ENCODE peak calls at places on chromosomes 16 and 17, in six cellular contexts. One of them, this sample, is unnamed.

GRCh38 chr17:39167492-39167891 is 1.5 kb upstream of the ARL5C start:
- DNase-seq in heart left ventricle: peak
- DNase-seq in adrenal gland: no peak
- DNase-seq in left ventricle myocardium inferior: peak
- DNase-seq in body of pancreas: peak
- DNase-seq in thoracic aorta: no peak
- DNase-seq in this sample: no peak

GRCh38 chr17:51045616-51046526 is 74.8 kb downstream of the SPAG9 start:
- DNase-seq in heart left ventricle: no peak
- DNase-seq in thoracic aorta: no peak
- DNase-seq in body of pancreas: no peak
- DNase-seq in left ventricle myocardium inferior: no peak
- DNase-seq in adrenal gland: no peak
- DNase-seq in this sample: no peak

GRCh38 chr17:34895388-34895787 is 65.9 kb downstream of the CCT6B start:
- DNase-seq in left ventricle myocardium inferior: no peak
- DNase-seq in body of pancreas: no peak
- DNase-seq in heart left ventricle: no peak
- DNase-seq in adrenal gland: no peak
- DNase-seq in thoracic aorta: no peak
- DNase-seq in this sample: no peak

GRCh38 chr17:50147841-50148225 is 2.6 kb downstream of the PPP1R9B start:
- DNase-seq in thoracic aorta: no peak
- DNase-seq in body of pancreas: peak
- DNase-seq in left ventricle myocardium inferior: no peak
- DNase-seq in heart left ventricle: no peak
- DNase-seq in adrenal gland: no peak
- DNase-seq in this sample: peak

GRCh38 chr17:17837380-17837821 is 615 bp upstream of the SREBF1 start:
- DNase-seq in body of pancreas: peak
- DNase-seq in left ventricle myocardium inferior: no peak
- DNase-seq in adrenal gland: peak
- DNase-seq in thoracic aorta: no peak
- DNase-seq in heart left ventricle: peak
- DNase-seq in this sample: no peak

GRCh38 chr17:27821318-27821717 is 21.0 kb upstream of the NOS2 start:
- DNase-seq in body of pancreas: no peak
- DNase-seq in thoracic aorta: no peak
- DNase-seq in adrenal gland: no peak
- DNase-seq in heart left ventricle: no peak
- DNase-seq in left ventricle myocardium inferior: no peak
- DNase-seq in this sample: no peak

GRCh38 chr16:23398987-23399805 is 53.8 kb downstream of the COG7 start:
- DNase-seq in heart left ventricle: peak
- DNase-seq in body of pancreas: no peak
- DNase-seq in thoracic aorta: no peak
- DNase-seq in adrenal gland: no peak
- DNase-seq in left ventricle myocardium inferior: peak
- DNase-seq in this sample: no peak

GRCh38 chr17:13407381-13407780 is 194.3 kb downstream of the HS3ST3A1 start:
- DNase-seq in heart left ventricle: no peak
- DNase-seq in body of pancreas: no peak
- DNase-seq in left ventricle myocardium inferior: no peak
- DNase-seq in adrenal gland: no peak
- DNase-seq in thoracic aorta: no peak
- DNase-seq in this sample: no peak

GRCh38 chr17:17416007-17416399 is 60.8 kb upstream of the MED9 start:
- DNase-seq in left ventricle myocardium inferior: no peak
- DNase-seq in thoracic aorta: no peak
- DNase-seq in adrenal gland: peak
- DNase-seq in body of pancreas: peak
- DNase-seq in heart left ventricle: no peak
- DNase-seq in this sample: no peak

GRCh38 chr17:48646183-48647102 is 20.3 kb upstream of the HOXB9 start:
- DNase-seq in left ventricle myocardium inferior: no peak
- DNase-seq in body of pancreas: no peak
- DNase-seq in adrenal gland: no peak
- DNase-seq in thoracic aorta: no peak
- DNase-seq in heart left ventricle: no peak
- DNase-seq in this sample: peak

GRCh38 chr17:79842656-79843474 is 3.6 kb upstream of the CBX4 start:
- DNase-seq in adrenal gland: no peak
- DNase-seq in left ventricle myocardium inferior: no peak
- DNase-seq in body of pancreas: no peak
- DNase-seq in heart left ventricle: no peak
- DNase-seq in thoracic aorta: no peak
- DNase-seq in this sample: peak

GRCh38 chr16:75109732-75110243 is 6.8 kb downstream of the LDHD start:
- DNase-seq in left ventricle myocardium inferior: peak
- DNase-seq in body of pancreas: peak
- DNase-seq in heart left ventricle: peak
- DNase-seq in adrenal gland: peak
- DNase-seq in thoracic aorta: no peak
- DNase-seq in this sample: peak

GRCh38 chr17:38733315-38734234 is 3.4 kb downstream of the CISD3 start:
- DNase-seq in heart left ventricle: no peak
- DNase-seq in thoracic aorta: no peak
- DNase-seq in left ventricle myocardium inferior: no peak
- DNase-seq in body of pancreas: peak
- DNase-seq in adrenal gland: peak
- DNase-seq in this sample: no peak

GRCh38 chr16:89485701-89486246 is 4.6 kb downstream of the ANKRD11 start:
- DNase-seq in adrenal gland: no peak
- DNase-seq in left ventricle myocardium inferior: no peak
- DNase-seq in heart left ventricle: no peak
- DNase-seq in body of pancreas: no peak
- DNase-seq in thoracic aorta: no peak
- DNase-seq in this sample: no peak

GRCh38 chr16:12866981-12867551 is 34.3 kb upstream of the SHISA9 start:
- DNase-seq in thoracic aorta: no peak
- DNase-seq in heart left ventricle: no peak
- DNase-seq in body of pancreas: no peak
- DNase-seq in left ventricle myocardium inferior: no peak
- DNase-seq in adrenal gland: no peak
- DNase-seq in this sample: no peak

GRCh38 chr17:73902416-73903181 is 258.4 kb upstream of the SDK2 start:
- DNase-seq in thoracic aorta: no peak
- DNase-seq in heart left ventricle: no peak
- DNase-seq in body of pancreas: no peak
- DNase-seq in adrenal gland: no peak
- DNase-seq in left ventricle myocardium inferior: no peak
- DNase-seq in this sample: no peak

DNA sequence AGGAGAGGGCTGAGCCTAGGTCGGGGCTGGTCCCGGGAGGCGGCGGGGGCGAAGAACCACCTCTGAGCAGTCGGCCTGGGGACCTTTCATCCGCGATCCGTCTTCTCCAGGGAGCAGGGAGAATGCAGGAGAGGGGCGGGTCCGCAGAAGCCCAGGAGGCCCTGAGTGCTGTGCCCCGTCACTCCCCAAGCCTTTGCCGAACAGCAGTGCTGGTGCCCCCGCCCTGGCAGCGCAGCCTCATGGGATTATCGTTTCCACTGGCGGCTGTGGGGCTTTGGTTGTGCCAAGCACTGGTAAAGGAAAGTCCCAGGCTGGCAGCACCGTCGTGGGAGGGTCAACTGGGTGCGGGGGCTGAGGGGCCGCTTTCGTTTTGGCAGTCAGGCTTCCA is 631 bp downstream of the TBL3 start:
- DNase-seq in adrenal gland: no peak
- DNase-seq in thoracic aorta: no peak
- DNase-seq in body of pancreas: no peak
- DNase-seq in left ventricle myocardium inferior: no peak
- DNase-seq in heart left ventricle: peak
- DNase-seq in this sample: peak
- H3K27ac ChIP-seq in adrenal gland: peak
- H3K27ac ChIP-seq in thoracic aorta: no peak
- H3K27ac ChIP-seq in body of pancreas: no peak
- H3K27ac ChIP-seq in left ventricle myocardium inferior: peak
- H3K27ac ChIP-seq in heart left ventricle: peak
- H3K27ac ChIP-seq in this sample: peak

DNA sequence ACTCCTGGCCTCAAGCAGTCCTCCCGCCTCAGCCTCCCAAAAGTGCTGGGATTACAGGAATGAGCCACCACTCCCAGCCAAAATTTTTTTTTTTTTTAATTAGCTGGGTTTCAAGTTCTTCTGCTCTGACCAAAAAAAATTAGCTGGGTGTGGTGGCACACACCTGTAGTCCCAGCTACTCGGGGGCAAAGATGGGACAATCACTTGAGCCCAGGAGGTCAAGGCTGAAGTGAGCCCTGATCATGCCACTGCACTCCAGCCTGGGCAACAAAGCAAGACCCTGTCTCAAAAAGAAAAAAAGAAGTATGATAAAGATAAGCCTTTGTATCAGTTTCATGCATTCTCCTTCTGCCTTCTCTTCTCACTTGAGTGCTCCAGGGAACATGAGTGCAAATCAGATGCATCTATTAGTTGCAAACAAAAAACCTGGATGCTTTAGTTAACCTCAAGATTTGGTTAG is 1.9 kb downstream of the NQO1 start:
- DNase-seq in adrenal gland: peak
- DNase-seq in heart left ventricle: no peak
- DNase-seq in body of pancreas: no peak
- DNase-seq in thoracic aorta: no peak
- DNase-seq in left ventricle myocardium inferior: no peak
- DNase-seq in this sample: no peak
- H3K27ac ChIP-seq in adrenal gland: no peak
- H3K27ac ChIP-seq in heart left ventricle: no peak
- H3K27ac ChIP-seq in body of pancreas: no peak
- H3K27ac ChIP-seq in thoracic aorta: peak
- H3K27ac ChIP-seq in left ventricle myocardium inferior: peak
- H3K27ac ChIP-seq in this sample: peak

DNA sequence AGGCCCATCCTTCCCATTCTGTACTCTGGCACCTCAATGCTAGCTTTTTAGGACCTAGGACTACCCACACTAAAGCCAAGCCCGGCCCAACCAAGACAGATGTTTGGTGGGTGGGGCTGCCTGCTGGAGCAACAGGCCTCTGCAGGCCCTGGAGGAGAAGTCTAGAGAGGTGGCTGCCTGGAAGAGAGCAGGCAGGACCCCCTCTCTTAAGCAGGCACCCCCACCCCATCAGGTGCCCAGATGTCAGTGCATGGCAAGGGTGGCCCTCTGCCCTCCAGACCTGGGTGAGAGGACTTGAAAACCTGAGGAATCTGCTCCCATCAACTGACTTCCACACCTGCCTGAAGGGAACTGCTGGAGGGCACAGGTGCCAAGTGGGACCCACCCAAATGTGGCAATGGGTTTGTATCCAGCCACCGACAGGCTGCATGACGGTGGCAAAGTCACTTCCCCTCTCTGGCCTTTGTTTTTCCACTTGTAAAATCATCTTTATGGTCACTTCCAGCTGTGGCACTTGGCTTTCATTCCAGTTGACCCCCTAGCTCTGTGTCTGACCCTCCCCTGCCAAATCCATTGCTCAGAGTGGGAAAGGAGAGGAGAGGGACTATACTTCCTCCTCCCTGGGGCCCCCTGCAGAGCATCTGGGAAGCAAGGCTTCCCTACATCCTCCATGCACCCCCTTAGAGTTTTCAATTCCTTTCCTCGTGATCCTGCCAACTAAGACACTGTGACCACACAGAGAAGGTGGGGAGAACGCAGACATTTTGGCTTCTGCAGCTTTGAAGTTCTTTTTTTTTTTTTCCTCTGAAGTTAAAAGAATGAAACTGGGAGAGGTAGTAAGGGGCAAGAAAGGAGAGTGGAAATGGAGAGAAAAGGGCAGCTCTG is 1.6 kb upstream of the STAT5A start:
- DNase-seq in thoracic aorta: no peak
- DNase-seq in body of pancreas: no peak
- DNase-seq in adrenal gland: peak
- DNase-seq in left ventricle myocardium inferior: peak
- DNase-seq in heart left ventricle: no peak
- DNase-seq in this sample: peak
- H3K27ac ChIP-seq in thoracic aorta: peak
- H3K27ac ChIP-seq in body of pancreas: no peak
- H3K27ac ChIP-seq in adrenal gland: peak
- H3K27ac ChIP-seq in left ventricle myocardium inferior: peak
- H3K27ac ChIP-seq in heart left ventricle: peak
- H3K27ac ChIP-seq in this sample: peak

DNA sequence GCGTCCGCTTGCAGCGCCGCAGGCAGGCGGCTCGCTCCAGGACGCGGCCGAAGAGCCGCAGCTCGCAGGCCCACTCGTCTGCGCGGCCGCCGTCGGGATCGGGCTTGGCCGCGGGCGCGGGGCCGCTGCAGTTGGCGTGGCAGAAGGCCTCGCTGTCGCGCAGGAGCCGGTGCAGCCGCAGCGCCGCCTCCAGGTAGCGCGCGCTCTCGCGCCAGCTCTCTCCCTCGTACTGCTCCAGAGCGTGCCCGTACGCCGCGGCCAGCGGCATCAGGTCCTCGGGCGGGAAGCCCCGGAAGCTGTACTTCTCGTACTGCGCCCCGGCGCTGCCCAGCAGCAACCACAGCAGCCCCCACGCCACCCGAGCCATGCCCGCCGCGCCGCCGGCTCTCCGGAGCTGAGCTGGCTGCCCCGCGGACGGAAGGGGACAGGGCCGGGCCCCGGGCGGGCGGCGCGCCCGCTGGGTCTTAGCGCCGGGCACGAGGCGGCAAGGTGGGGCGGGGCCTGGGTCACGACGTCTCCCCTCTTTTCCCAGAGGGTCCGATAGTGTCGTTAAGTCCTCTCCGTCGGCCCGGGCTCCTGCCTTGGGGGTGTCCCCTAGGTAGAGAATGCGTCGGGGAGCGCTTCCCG is at the start of gene P3H4:
- DNase-seq in adrenal gland: peak
- DNase-seq in body of pancreas: peak
- DNase-seq in heart left ventricle: peak
- DNase-seq in left ventricle myocardium inferior: peak
- DNase-seq in thoracic aorta: no peak
- DNase-seq in this sample: peak
- H3K27ac ChIP-seq in adrenal gland: peak
- H3K27ac ChIP-seq in body of pancreas: peak
- H3K27ac ChIP-seq in heart left ventricle: peak
- H3K27ac ChIP-seq in left ventricle myocardium inferior: peak
- H3K27ac ChIP-seq in thoracic aorta: peak
- H3K27ac ChIP-seq in this sample: peak

GRCh38 chr16:63066552-63066951 is 1030.3 kb upstream of the CDH8 start:
- DNase-seq in heart left ventricle: no peak
- DNase-seq in left ventricle myocardium inferior: no peak
- DNase-seq in body of pancreas: no peak
- DNase-seq in thoracic aorta: no peak
- DNase-seq in adrenal gland: no peak
- DNase-seq in this sample: no peak
- H3K27ac ChIP-seq in heart left ventricle: no peak
- H3K27ac ChIP-seq in left ventricle myocardium inferior: no peak
- H3K27ac ChIP-seq in body of pancreas: no peak
- H3K27ac ChIP-seq in thoracic aorta: no peak
- H3K27ac ChIP-seq in adrenal gland: no peak
- H3K27ac ChIP-seq in this sample: no peak

This sample was measured in transverse colon.